ENCODE peak calls at places on chromosomes 16 and 17, in seven cellular contexts. One of them, this sample, is unnamed.

GRCh38 chr17:67212231-67212630 is 32.8 kb downstream of the HELZ start:
- DNase-seq in mesenchymal stem cell: peak
- DNase-seq in IMR-90: peak
- DNase-seq in H9: no peak
- DNase-seq in H1: no peak
- DNase-seq in trophoblast cell: no peak
- DNase-seq in neuronal stem cell: no peak
- DNase-seq in this sample: no peak

GRCh38 chr16:88379694-88380040 is 3.1 kb upstream of the ZNF469 start:
- DNase-seq in mesenchymal stem cell: no peak
- DNase-seq in IMR-90: no peak
- DNase-seq in H9: no peak
- DNase-seq in H1: no peak
- DNase-seq in trophoblast cell: no peak
- DNase-seq in neuronal stem cell: no peak
- DNase-seq in this sample: no peak

GRCh38 chr17:58285422-58285810 is 4.7 kb upstream of the MPO start:
- DNase-seq in mesenchymal stem cell: no peak
- DNase-seq in IMR-90: no peak
- DNase-seq in H9: no peak
- DNase-seq in H1: peak
- DNase-seq in trophoblast cell: no peak
- DNase-seq in neuronal stem cell: no peak
- DNase-seq in this sample: no peak

GRCh38 chr17:57482657-57483056 is 226.3 kb downstream of the MSI2 start:
- DNase-seq in mesenchymal stem cell: peak
- DNase-seq in IMR-90: peak
- DNase-seq in H9: no peak
- DNase-seq in H1: no peak
- DNase-seq in trophoblast cell: no peak
- DNase-seq in neuronal stem cell: no peak
- DNase-seq in this sample: no peak

GRCh38 chr17:39753514-39754160 is 15.9 kb downstream of the GRB7 start:
- DNase-seq in mesenchymal stem cell: no peak
- DNase-seq in IMR-90: no peak
- DNase-seq in H9: peak
- DNase-seq in H1: peak
- DNase-seq in trophoblast cell: no peak
- DNase-seq in neuronal stem cell: no peak
- DNase-seq in this sample: peak

GRCh38 chr17:57068707-57069106 is 16.3 kb upstream of the AKAP1 start:
- DNase-seq in mesenchymal stem cell: no peak
- DNase-seq in IMR-90: no peak
- DNase-seq in H9: no peak
- DNase-seq in H1: no peak
- DNase-seq in trophoblast cell: no peak
- DNase-seq in neuronal stem cell: no peak
- DNase-seq in this sample: no peak

GRCh38 chr17:82127704-82128103 is 29.7 kb upstream of the FASN start:
- DNase-seq in mesenchymal stem cell: no peak
- DNase-seq in IMR-90: no peak
- DNase-seq in H9: no peak
- DNase-seq in H1: no peak
- DNase-seq in trophoblast cell: no peak
- DNase-seq in neuronal stem cell: no peak
- DNase-seq in this sample: no peak

GRCh38 chr16:12406840-12407690 is 396.6 kb downstream of the CPPED1 start:
- DNase-seq in mesenchymal stem cell: peak
- DNase-seq in IMR-90: peak
- DNase-seq in H9: no peak
- DNase-seq in H1: no peak
- DNase-seq in trophoblast cell: no peak
- DNase-seq in neuronal stem cell: no peak
- DNase-seq in this sample: no peak

GRCh38 chr17:82231562-82232321 is 2.9 kb downstream of the SLC16A3 start:
- DNase-seq in mesenchymal stem cell: peak
- DNase-seq in IMR-90: peak
- DNase-seq in H9: peak
- DNase-seq in H1: peak
- DNase-seq in trophoblast cell: peak
- DNase-seq in neuronal stem cell: no peak
- DNase-seq in this sample: peak

DNA sequence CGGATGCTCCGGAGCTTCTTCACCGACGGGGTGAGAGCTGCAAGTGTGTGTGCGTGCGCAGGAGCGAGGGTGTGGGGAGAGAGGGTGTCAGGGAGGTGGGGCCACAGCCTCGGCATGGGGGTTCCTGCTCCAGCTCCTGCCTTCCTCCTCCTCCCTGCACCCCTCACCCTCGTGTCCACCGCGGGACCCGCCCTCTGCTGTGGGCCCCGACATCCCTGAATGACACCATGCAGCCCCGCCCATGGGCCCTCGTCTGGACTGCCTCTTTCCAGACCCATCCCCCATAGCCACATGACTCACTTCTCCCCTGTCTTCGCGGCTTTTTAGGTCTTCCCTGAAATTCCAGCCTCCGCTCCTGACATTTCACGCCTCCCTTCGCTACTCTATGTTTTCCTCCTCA is 41.6 kb downstream of the ARHGAP23 start:
- DNase-seq in mesenchymal stem cell: peak
- DNase-seq in IMR-90: peak
- DNase-seq in H9: no peak
- DNase-seq in H1: no peak
- DNase-seq in trophoblast cell: no peak
- DNase-seq in neuronal stem cell: no peak
- DNase-seq in this sample: peak
- H3K9ac ChIP-seq in mesenchymal stem cell: no peak
- H3K9ac ChIP-seq in IMR-90: no peak
- H3K9ac ChIP-seq in H9: no peak
- H3K9ac ChIP-seq in H1: no peak
- H3K9ac ChIP-seq in trophoblast cell: no peak
- H3K9ac ChIP-seq in neuronal stem cell: peak
- H3K9ac ChIP-seq in this sample: no peak

GRCh38 chr16:21618261-21618660 is 18.9 kb downstream of the METTL9 start:
- DNase-seq in mesenchymal stem cell: no peak
- DNase-seq in IMR-90: no peak
- DNase-seq in H9: no peak
- DNase-seq in H1: no peak
- DNase-seq in trophoblast cell: no peak
- DNase-seq in neuronal stem cell: no peak
- DNase-seq in this sample: no peak
- H3K4me2 ChIP-seq in mesenchymal stem cell: no peak
- H3K4me2 ChIP-seq in IMR-90: no peak
- H3K4me2 ChIP-seq in H9: no peak
- H3K4me2 ChIP-seq in H1: no peak
- H3K4me2 ChIP-seq in trophoblast cell: no peak
- H3K4me2 ChIP-seq in neuronal stem cell: no peak
- H3K4me2 ChIP-seq in this sample: no peak

DNA sequence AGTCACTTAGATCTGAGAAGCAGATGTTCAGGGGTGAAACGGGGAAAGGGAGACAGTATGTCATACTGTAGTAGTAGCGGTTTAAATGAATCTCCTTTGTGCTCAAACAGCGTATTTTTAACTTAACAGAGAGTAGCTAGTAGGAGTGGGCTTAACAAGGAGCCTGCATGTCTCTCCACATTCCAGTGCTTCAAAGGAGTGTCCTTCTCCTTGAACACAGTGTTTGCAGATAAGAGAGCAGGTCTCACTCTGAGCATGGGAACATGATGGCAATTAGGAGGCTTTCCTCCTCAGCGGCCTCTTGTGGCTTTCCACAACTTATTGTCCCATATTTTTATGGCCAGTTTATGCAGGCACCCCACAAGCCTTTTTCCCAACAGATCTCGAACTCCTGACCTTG is 29.9 kb downstream of the TVP23A start:
- DNase-seq in mesenchymal stem cell: no peak
- DNase-seq in IMR-90: no peak
- DNase-seq in H9: no peak
- DNase-seq in H1: no peak
- DNase-seq in trophoblast cell: no peak
- DNase-seq in neuronal stem cell: no peak
- DNase-seq in this sample: peak
- H2BK5ac ChIP-seq in mesenchymal stem cell: no peak
- H2BK5ac ChIP-seq in IMR-90: no peak
- H2BK5ac ChIP-seq in H9: no peak
- H2BK5ac ChIP-seq in H1: no peak
- H2BK5ac ChIP-seq in trophoblast cell: no peak
- H2BK5ac ChIP-seq in neuronal stem cell: no peak
- H2BK5ac ChIP-seq in this sample: no peak

GRCh38 chr16:55568151-55568693 is 1.7 kb downstream of the CAPNS2 start:
- DNase-seq in mesenchymal stem cell: no peak
- DNase-seq in IMR-90: no peak
- DNase-seq in H9: no peak
- DNase-seq in H1: no peak
- DNase-seq in trophoblast cell: no peak
- DNase-seq in neuronal stem cell: no peak
- DNase-seq in this sample: no peak
- H3K9ac ChIP-seq in mesenchymal stem cell: peak
- H3K9ac ChIP-seq in IMR-90: no peak
- H3K9ac ChIP-seq in H9: no peak
- H3K9ac ChIP-seq in H1: no peak
- H3K9ac ChIP-seq in trophoblast cell: no peak
- H3K9ac ChIP-seq in neuronal stem cell: no peak
- H3K9ac ChIP-seq in this sample: no peak

GRCh38 chr17:16947470-16947869 is 24.4 kb downstream of the TNFRSF13B start:
- DNase-seq in mesenchymal stem cell: no peak
- DNase-seq in IMR-90: no peak
- DNase-seq in H9: no peak
- DNase-seq in H1: no peak
- DNase-seq in trophoblast cell: no peak
- DNase-seq in neuronal stem cell: no peak
- DNase-seq in this sample: no peak
- H3K4me2 ChIP-seq in mesenchymal stem cell: no peak
- H3K4me2 ChIP-seq in IMR-90: no peak
- H3K4me2 ChIP-seq in H9: no peak
- H3K4me2 ChIP-seq in H1: no peak
- H3K4me2 ChIP-seq in trophoblast cell: no peak
- H3K4me2 ChIP-seq in neuronal stem cell: no peak
- H3K4me2 ChIP-seq in this sample: no peak

This sample was measured in mesendoderm.